ENCODE peak calls at places on chromosomes 7 and 10, in four cellular contexts. S, T, Z and V are unnamed samples.

GRCh38 chr10:125772112-125772863 is 3.3 kb downstream of the MMP21 start:
- DNase-seq in S (no peak), T (no peak), Z (no peak), V (no peak)

GRCh38 chr7:109476409-109476808 is 906.7 kb downstream of the DNAJB9 start:
- DNase-seq in S (no peak), T (no peak), Z (no peak), V (no peak)

GRCh38 chr7:151025924-151026671 is 1.8 kb upstream of the ATG9B start:
- DNase-seq in S (no peak), T (no peak), Z (no peak), V (no peak)

GRCh38 chr10:34403512-34403911 is 411.6 kb downstream of the PARD3 start:
- DNase-seq in S (no peak), T (no peak), Z (no peak), V (no peak)

GRCh38 chr10:112804036-112804435 is 146.0 kb upstream of the TCF7L2 start:
- DNase-seq in S (no peak), T (peak; percentile 48), Z (peak; percentile 47), V (no peak)

GRCh38 chr10:78960316-78960800 is 108.4 kb upstream of the ZMIZ1 start:
- DNase-seq in S (no peak), T (no peak), Z (no peak), V (no peak)

GRCh38 chr7:28958235-28958945 is at the start of gene TRIL:
- DNase-seq in S (no peak), T (no peak), Z (peak; percentile 78), V (peak; percentile 60)

GRCh38 chr7:124768525-124768924 is 2.9 kb upstream of the GPR37 start:
- DNase-seq in S (no peak), T (no peak), Z (no peak), V (no peak)

GRCh38 chr10:1133495-1134045 is 77.4 kb downstream of the WDR37 start:
- DNase-seq in S (no peak), T (no peak), Z (peak; percentile 32), V (no peak)

GRCh38 chr7:78510580-78511188 is 712.1 kb downstream of the PHTF2 start:
- DNase-seq in S (no peak), T (peak; percentile 23), Z (no peak), V (peak; percentile 57)

GRCh38 chr10:100021322-100021721 is 11.6 kb upstream of the DNMBP start:
- DNase-seq in S (peak; percentile 51), T (no peak), Z (no peak), V (no peak)

GRCh38 chr10:98403812-98404504 is 11.0 kb downstream of the PYROXD2 start:
- DNase-seq in S (no peak), T (no peak), Z (no peak), V (no peak)

GRCh38 chr10:114064151-114065045 is 20.7 kb downstream of the ADRB1 start:
- DNase-seq in S (no peak), T (no peak), Z (no peak), V (no peak)

GRCh38 chr7:128311003-128311402 is 32.7 kb downstream of the RBM28 start:
- DNase-seq in S (no peak), T (no peak), Z (no peak), V (no peak)

GRCh38 chr7:104230606-104231005 is 22.8 kb upstream of the ORC5 start:
- DNase-seq in S (no peak), T (no peak), Z (no peak), V (no peak)

GRCh38 chr10:47029181-47029971 is 118.1 kb downstream of the PTPN20 start:
- DNase-seq in S (no peak), T (no peak), Z (peak; percentile 40), V (no peak)

GRCh38 chr10:119759832-119760231 is 34.0 kb downstream of the INPP5F start:
- DNase-seq in S (no peak), T (no peak), Z (no peak), V (no peak)

GRCh38 chr7:3156508-3156907 is 112.8 kb upstream of the CARD11 start:
- DNase-seq in S (no peak), T (no peak), Z (no peak), V (no peak)

GRCh38 chr10:6162589-6163356 is 40.0 kb upstream of the PFKFB3 start:
- DNase-seq in S (no peak), T (no peak), Z (no peak), V (no peak)

GRCh38 chr7:104943502-104944343 is 70.3 kb upstream of the KMT2E start:
- DNase-seq in S (peak; percentile 83), T (peak; percentile 94), Z (no peak), V (no peak)

GRCh38 chr7:38563736-38564135 is 67.4 kb downstream of the AMPH start:
- DNase-seq in S (no peak), T (no peak), Z (no peak), V (no peak)

GRCh38 chr7:99631311-99632109 is 14.8 kb downstream of the ZSCAN25 start:
- DNase-seq in S (no peak), T (peak; percentile 64), Z (no peak), V (peak; percentile 42)

GRCh38 chr10:84201244-84201606 is 6.9 kb downstream of the CDHR1 start:
- DNase-seq in S (no peak), T (no peak), Z (no peak), V (no peak)

GRCh38 chr7:29177963-29178612 is 16.5 kb upstream of the CHN2 start:
- DNase-seq in S (no peak), T (no peak), Z (no peak), V (no peak)

GRCh38 chr7:3762146-3762831 is 461.2 kb downstream of the SDK1 start:
- DNase-seq in S (no peak), T (no peak), Z (no peak), V (no peak)

GRCh38 chr7:3065724-3066143 is 22.1 kb upstream of the CARD11 start:
- DNase-seq in S (no peak), T (peak; percentile 11), Z (peak; percentile 89), V (peak; percentile 79)

GRCh38 chr10:30073045-30073766 is 13.8 kb upstream of the JCAD start:
- DNase-seq in S (no peak), T (no peak), Z (no peak), V (no peak)

GRCh38 chr10:30070001-30070759 is 10.8 kb upstream of the JCAD start:
- DNase-seq in S (no peak), T (peak; percentile 70), Z (no peak), V (no peak)

GRCh38 chr10:30072068-30072467 is 12.7 kb upstream of the JCAD start:
- DNase-seq in S (no peak), T (no peak), Z (no peak), V (no peak)

GRCh38 chr10:30073767-30074060 is 14.3 kb upstream of the JCAD start:
- DNase-seq in S (no peak), T (no peak), Z (no peak), V (no peak)

GRCh38 chr10:30068482-30069223 is 9.3 kb upstream of the JCAD start:
- DNase-seq in S (no peak), T (no peak), Z (no peak), V (no peak)
- H3K9ac ChIP-seq in S (no peak overlapping the region), T (no peak overlapping the region), Z (no peak overlapping the region), V (no peak overlapping the region)

GRCh38 chr10:23512355-23513058 is 73.6 kb downstream of the OTUD1 start:
- DNase-seq in S (no peak), T (peak; percentile 9), Z (no peak), V (no peak)
- TF ChIP-seq ZNF274 in S (no peak), T (no peak), Z (no peak), V (no peak)

DNA sequence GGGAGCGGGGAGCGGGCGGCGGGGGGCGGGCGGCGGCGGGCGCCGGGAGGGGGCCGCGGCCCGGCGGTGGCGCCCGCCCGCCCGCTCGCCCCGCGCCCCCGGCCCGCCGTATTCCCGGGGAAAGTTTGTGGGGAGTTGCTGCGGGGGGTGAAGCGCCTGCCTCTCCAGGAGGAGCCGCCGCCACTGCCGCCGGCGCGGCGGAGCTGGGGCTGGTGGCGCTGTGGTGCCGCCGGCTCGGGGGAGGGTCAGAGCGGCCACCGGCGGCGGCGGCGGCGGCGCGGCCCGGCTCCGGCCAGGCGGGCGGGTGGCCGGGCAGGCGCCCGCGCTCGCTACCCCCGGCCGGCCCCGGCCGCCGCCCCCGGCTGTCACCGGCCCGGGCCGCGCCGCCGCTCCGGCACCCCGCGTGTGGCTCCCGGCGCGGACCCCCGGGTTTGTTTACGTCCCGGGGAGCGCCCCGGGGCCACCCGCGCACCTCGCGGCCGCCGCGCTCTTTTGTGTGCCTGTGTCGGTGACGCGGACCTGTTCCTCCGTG is 861 bp upstream of the CUX1 start:
- DNase-seq in S (no peak), T (no peak), Z (no peak), V (no peak)
- TF ChIP-seq SUZ12 in S (no peak), T (no peak), Z (no peak), V (no peak)

DNA sequence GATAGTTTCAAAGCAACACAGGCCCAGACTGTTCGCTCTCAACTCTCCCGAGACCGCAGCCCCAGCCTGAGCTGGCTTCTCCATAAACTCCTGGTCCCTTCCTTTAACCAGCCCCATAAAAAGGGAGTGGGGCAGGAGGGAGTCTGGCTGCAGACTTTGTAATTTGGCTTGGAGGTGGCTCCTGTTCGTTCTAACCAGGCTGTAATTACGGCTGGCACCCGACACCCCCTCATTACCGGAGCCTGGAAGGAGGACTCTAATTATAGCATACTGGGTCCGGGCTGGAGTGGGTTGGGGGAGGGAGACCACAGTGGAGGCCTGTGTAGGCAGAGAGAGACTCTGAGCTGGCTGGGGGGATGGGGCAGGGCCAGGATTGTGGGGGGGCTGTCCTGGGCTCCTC is 49.7 kb downstream of the UNC5B start:
- DNase-seq in S (no peak), T (no peak), Z (no peak), V (no peak)
- H3K9ac ChIP-seq in S (no peak overlapping the region), T (no peak overlapping the region), Z (no peak overlapping the region), V (no peak overlapping the region)

DNA sequence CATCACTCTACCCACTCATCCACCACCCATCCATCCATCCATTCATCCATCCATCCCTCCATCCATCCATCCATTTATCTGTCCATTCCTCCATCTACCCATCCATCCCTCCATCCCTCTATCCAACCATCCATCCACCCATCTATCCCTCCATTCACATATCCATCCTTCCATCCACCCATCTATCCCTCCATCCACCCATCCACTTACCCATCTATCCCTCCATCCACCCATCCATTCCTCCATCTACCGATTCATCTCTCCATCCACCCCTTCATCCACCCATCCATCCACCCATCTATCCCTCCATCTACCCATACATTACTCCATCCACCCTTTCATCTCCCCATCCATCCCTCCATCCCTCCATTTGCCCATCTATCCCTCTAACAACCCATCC is 239.6 kb upstream of the SHH start:
- DNase-seq in S (no peak), T (no peak), Z (no peak), V (no peak)
- TF ChIP-seq ZNF274 in S (no peak), T (no peak), Z (no peak), V (no peak)

GRCh38 chr7:1742555-1743303 is 72.7 kb downstream of the ELFN1 start:
- DNase-seq in S (no peak), T (no peak), Z (no peak), V (no peak)
- TF ChIP-seq SUZ12 in S (no peak), T (no peak), Z (no peak), V (no peak)

GRCh38 chr10:35913628-35914027 is 271.5 kb upstream of the FZD8 start:
- DNase-seq in S (no peak), T (no peak), Z (no peak), V (no peak)
- H3K9ac ChIP-seq in S (no peak overlapping the region), T (no peak overlapping the region), Z (no peak overlapping the region), V (no peak overlapping the region)

DNA sequence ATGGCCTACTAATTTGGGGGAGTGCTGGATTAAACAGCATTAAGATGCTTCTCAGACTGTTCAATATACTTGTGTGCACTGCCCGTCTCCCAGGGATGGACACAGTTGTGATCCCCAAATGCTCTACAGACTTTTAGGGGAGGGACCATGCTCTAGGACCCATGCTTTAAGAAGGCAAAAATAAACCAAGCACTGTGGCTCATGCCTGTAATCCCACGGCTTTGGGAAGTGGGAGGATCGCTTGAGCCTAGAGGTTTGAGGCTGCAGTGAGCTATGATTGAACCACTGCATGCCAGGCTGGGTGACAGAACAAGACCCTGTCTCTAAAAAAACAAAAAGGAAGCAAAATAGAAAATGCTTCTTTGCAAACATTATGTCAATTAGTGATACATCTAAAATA is 102.6 kb downstream of the VOPP1 start:
- DNase-seq in S (no peak), T (no peak), Z (no peak), V (no peak)
- TF ChIP-seq ZNF274 in S (no peak), T (no peak), Z (no peak), V (no peak)